ENCODE peak calls at places on chromosomes 7 and 10, in six cellular contexts. One of them, this sample, is unnamed.
A peak's percentile ranks its signal among the peaks of the same experiment; 100 is the strongest.

GRCh38 chr7:74365320-74366022 is 76.3 kb downstream of the CLIP2 start:
- DNase-seq in CD4-positive, CD25-positive, alpha-beta regulatory T cell: no peak
- DNase-seq in tibial artery: peak; percentile 68
- DNase-seq in right cardiac atrium: peak; percentile 91
- DNase-seq in heart left ventricle: peak; percentile 39
- DNase-seq in CD8-positive, alpha-beta memory T cell: no peak
- DNase-seq in this sample: peak; percentile 39

GRCh38 chr10:92238062-92238585 is 52.8 kb downstream of the CPEB3 start:
- DNase-seq in heart left ventricle: no peak
- DNase-seq in right cardiac atrium: no peak
- DNase-seq in tibial artery: no peak
- DNase-seq in CD4-positive, CD25-positive, alpha-beta regulatory T cell: no peak
- DNase-seq in CD8-positive, alpha-beta memory T cell: no peak
- DNase-seq in this sample: no peak

GRCh38 chr10:43313901-43314300 is 47.0 kb upstream of the RASGEF1A start:
- DNase-seq in CD8-positive, alpha-beta memory T cell: no peak
- DNase-seq in right cardiac atrium: no peak
- DNase-seq in CD4-positive, CD25-positive, alpha-beta regulatory T cell: no peak
- DNase-seq in heart left ventricle: no peak
- DNase-seq in tibial artery: no peak
- DNase-seq in this sample: no peak

GRCh38 chr10:6729071-6729773 is 149.1 kb upstream of the PRKCQ start:
- DNase-seq in tibial artery: no peak
- DNase-seq in right cardiac atrium: no peak
- DNase-seq in heart left ventricle: no peak
- DNase-seq in CD4-positive, CD25-positive, alpha-beta regulatory T cell: no peak
- DNase-seq in CD8-positive, alpha-beta memory T cell: no peak
- DNase-seq in this sample: no peak

GRCh38 chr7:77903597-77903996 is 105.0 kb downstream of the PHTF2 start:
- DNase-seq in heart left ventricle: no peak
- DNase-seq in right cardiac atrium: no peak
- DNase-seq in CD8-positive, alpha-beta memory T cell: no peak
- DNase-seq in tibial artery: no peak
- DNase-seq in CD4-positive, CD25-positive, alpha-beta regulatory T cell: peak; percentile 38
- DNase-seq in this sample: no peak

GRCh38 chr10:11595395-11595692 is 16.1 kb downstream of the USP6NL start:
- DNase-seq in right cardiac atrium: no peak
- DNase-seq in heart left ventricle: no peak
- DNase-seq in tibial artery: no peak
- DNase-seq in CD8-positive, alpha-beta memory T cell: no peak
- DNase-seq in CD4-positive, CD25-positive, alpha-beta regulatory T cell: no peak
- DNase-seq in this sample: no peak

GRCh38 chr7:3265388-3265787 is 35.7 kb upstream of the SDK1 start:
- DNase-seq in CD4-positive, CD25-positive, alpha-beta regulatory T cell: no peak
- DNase-seq in tibial artery: no peak
- DNase-seq in CD8-positive, alpha-beta memory T cell: no peak
- DNase-seq in heart left ventricle: no peak
- DNase-seq in right cardiac atrium: no peak
- DNase-seq in this sample: no peak

GRCh38 chr10:117444497-117445040 is 69.3 kb upstream of the PDZD8 start:
- DNase-seq in right cardiac atrium: no peak
- DNase-seq in heart left ventricle: no peak
- DNase-seq in tibial artery: no peak
- DNase-seq in CD4-positive, CD25-positive, alpha-beta regulatory T cell: no peak
- DNase-seq in CD8-positive, alpha-beta memory T cell: no peak
- DNase-seq in this sample: no peak

GRCh38 chr10:24866615-24867583 is 85.5 kb downstream of the PRTFDC1 start:
- DNase-seq in right cardiac atrium: peak; percentile 90
- DNase-seq in heart left ventricle: peak; percentile 65
- DNase-seq in CD4-positive, CD25-positive, alpha-beta regulatory T cell: no peak
- DNase-seq in CD8-positive, alpha-beta memory T cell: no peak
- DNase-seq in tibial artery: peak; percentile 65
- DNase-seq in this sample: peak; percentile 60

GRCh38 chr7:96397936-96398596 is 76.2 kb upstream of the SLC25A13 start:
- DNase-seq in tibial artery: no peak
- DNase-seq in right cardiac atrium: no peak
- DNase-seq in heart left ventricle: no peak
- DNase-seq in CD4-positive, CD25-positive, alpha-beta regulatory T cell: no peak
- DNase-seq in CD8-positive, alpha-beta memory T cell: no peak
- DNase-seq in this sample: no peak

GRCh38 chr10:76316234-76316633 is 884.8 kb downstream of the LRMDA start:
- DNase-seq in CD4-positive, CD25-positive, alpha-beta regulatory T cell: no peak
- DNase-seq in right cardiac atrium: no peak
- DNase-seq in CD8-positive, alpha-beta memory T cell: no peak
- DNase-seq in tibial artery: no peak
- DNase-seq in heart left ventricle: no peak
- DNase-seq in this sample: no peak

GRCh38 chr7:55507743-55508142 is 64.6 kb downstream of the VOPP1 start:
- DNase-seq in CD4-positive, CD25-positive, alpha-beta regulatory T cell: no peak
- DNase-seq in CD8-positive, alpha-beta memory T cell: no peak
- DNase-seq in tibial artery: no peak
- DNase-seq in right cardiac atrium: no peak
- DNase-seq in heart left ventricle: no peak
- DNase-seq in this sample: no peak

GRCh38 chr10:119595134-119595714 is 1.5 kb downstream of the TIAL1 start:
- DNase-seq in right cardiac atrium: no peak
- DNase-seq in CD4-positive, CD25-positive, alpha-beta regulatory T cell: no peak
- DNase-seq in heart left ventricle: no peak
- DNase-seq in tibial artery: no peak
- DNase-seq in CD8-positive, alpha-beta memory T cell: no peak
- DNase-seq in this sample: no peak

GRCh38 chr7:138661236-138661635 is 39.9 kb downstream of the SVOPL start:
- DNase-seq in CD4-positive, CD25-positive, alpha-beta regulatory T cell: no peak
- DNase-seq in right cardiac atrium: no peak
- DNase-seq in tibial artery: no peak
- DNase-seq in heart left ventricle: no peak
- DNase-seq in CD8-positive, alpha-beta memory T cell: no peak
- DNase-seq in this sample: no peak

GRCh38 chr10:30639946-30640786 is 10.6 kb upstream of the LYZL2 start:
- DNase-seq in CD8-positive, alpha-beta memory T cell: peak; percentile 6
- DNase-seq in tibial artery: no peak
- DNase-seq in right cardiac atrium: no peak
- DNase-seq in CD4-positive, CD25-positive, alpha-beta regulatory T cell: peak; percentile 74
- DNase-seq in heart left ventricle: no peak
- DNase-seq in this sample: no peak

GRCh38 chr7:66013938-66014337 is 31.9 kb upstream of the GUSB start:
- DNase-seq in tibial artery: peak; percentile 23
- DNase-seq in CD8-positive, alpha-beta memory T cell: no peak
- DNase-seq in heart left ventricle: no peak
- DNase-seq in right cardiac atrium: peak; percentile 75
- DNase-seq in CD4-positive, CD25-positive, alpha-beta regulatory T cell: no peak
- DNase-seq in this sample: peak; percentile 50

GRCh38 chr7:21939858-21940322 is 5.8 kb downstream of the CDCA7L start:
- DNase-seq in right cardiac atrium: no peak
- DNase-seq in tibial artery: no peak
- DNase-seq in CD4-positive, CD25-positive, alpha-beta regulatory T cell: no peak
- DNase-seq in heart left ventricle: no peak
- DNase-seq in CD8-positive, alpha-beta memory T cell: no peak
- DNase-seq in this sample: no peak

GRCh38 chr7:151125459-151125834 is 39.2 kb downstream of the AGAP3 start:
- DNase-seq in right cardiac atrium: peak; percentile 86
- DNase-seq in CD4-positive, CD25-positive, alpha-beta regulatory T cell: no peak
- DNase-seq in tibial artery: no peak
- DNase-seq in heart left ventricle: peak; percentile 56
- DNase-seq in CD8-positive, alpha-beta memory T cell: no peak
- DNase-seq in this sample: no peak

GRCh38 chr7:158829021-158829341 is 328 bp downstream of the ESYT2 start:
- DNase-seq in right cardiac atrium: peak; percentile 87
- DNase-seq in heart left ventricle: no peak
- DNase-seq in CD8-positive, alpha-beta memory T cell: no peak
- DNase-seq in CD4-positive, CD25-positive, alpha-beta regulatory T cell: peak; percentile 88
- DNase-seq in tibial artery: peak; percentile 48
- DNase-seq in this sample: peak; percentile 68

GRCh38 chr10:107163904-107164861 is at the start of gene SORCS1:
- DNase-seq in heart left ventricle: no peak
- DNase-seq in CD4-positive, CD25-positive, alpha-beta regulatory T cell: no peak
- DNase-seq in tibial artery: no peak
- DNase-seq in CD8-positive, alpha-beta memory T cell: no peak
- DNase-seq in right cardiac atrium: peak; percentile 84
- DNase-seq in this sample: peak; percentile 8

GRCh38 chr10:46317889-46318288 is 31.1 kb downstream of the ANTXRL start:
- DNase-seq in heart left ventricle: no peak
- DNase-seq in tibial artery: no peak
- DNase-seq in CD4-positive, CD25-positive, alpha-beta regulatory T cell: no peak
- DNase-seq in right cardiac atrium: no peak
- DNase-seq in CD8-positive, alpha-beta memory T cell: no peak
- DNase-seq in this sample: no peak

GRCh38 chr10:22609719-22610118 is 104.7 kb downstream of the PIP4K2A start:
- DNase-seq in heart left ventricle: no peak
- DNase-seq in CD4-positive, CD25-positive, alpha-beta regulatory T cell: no peak
- DNase-seq in right cardiac atrium: no peak
- DNase-seq in tibial artery: no peak
- DNase-seq in CD8-positive, alpha-beta memory T cell: no peak
- DNase-seq in this sample: no peak

GRCh38 chr7:38229386-38229785 is 44.0 kb downstream of the TARP start:
- DNase-seq in tibial artery: no peak
- DNase-seq in heart left ventricle: no peak
- DNase-seq in right cardiac atrium: no peak
- DNase-seq in CD8-positive, alpha-beta memory T cell: no peak
- DNase-seq in CD4-positive, CD25-positive, alpha-beta regulatory T cell: no peak
- DNase-seq in this sample: no peak

GRCh38 chr7:33101916-33102315 is 7.3 kb downstream of the RP9 start:
- DNase-seq in tibial artery: no peak
- DNase-seq in heart left ventricle: no peak
- DNase-seq in CD8-positive, alpha-beta memory T cell: no peak
- DNase-seq in right cardiac atrium: no peak
- DNase-seq in CD4-positive, CD25-positive, alpha-beta regulatory T cell: no peak
- DNase-seq in this sample: no peak

DNA sequence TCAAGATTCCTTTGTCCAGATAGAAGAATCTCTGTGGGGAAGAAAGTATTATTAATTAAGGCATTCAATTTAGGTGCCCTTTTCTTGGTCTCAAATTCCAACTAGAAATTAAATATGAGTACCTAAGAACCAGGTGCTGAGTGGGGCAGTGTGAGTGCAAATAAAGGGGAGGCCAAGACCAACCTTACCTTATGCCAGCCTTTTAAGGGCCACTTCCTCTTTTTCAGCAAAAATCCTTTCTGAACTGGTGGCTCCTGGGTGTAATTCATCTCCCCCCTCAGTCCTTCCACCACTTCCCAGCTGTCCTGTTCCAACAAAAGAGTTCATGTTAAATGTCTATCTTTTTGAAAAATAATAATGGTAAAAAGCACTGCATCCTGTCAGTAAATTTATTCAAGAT is 108.2 kb downstream of the OSBPL3 start:
- DNase-seq in CD8-positive, alpha-beta memory T cell: no peak
- DNase-seq in heart left ventricle: no peak
- DNase-seq in CD4-positive, CD25-positive, alpha-beta regulatory T cell: no peak
- DNase-seq in right cardiac atrium: no peak
- DNase-seq in tibial artery: no peak
- DNase-seq in this sample: no peak
- H3K4me3 ChIP-seq in CD8-positive, alpha-beta memory T cell: no peak overlapping the region
- H3K4me3 ChIP-seq in heart left ventricle: no peak overlapping the region
- H3K4me3 ChIP-seq in CD4-positive, CD25-positive, alpha-beta regulatory T cell: no peak overlapping the region
- H3K4me3 ChIP-seq in right cardiac atrium: no peak overlapping the region
- H3K4me3 ChIP-seq in tibial artery: no peak overlapping the region
- H3K4me3 ChIP-seq in this sample: no peak overlapping the region

GRCh38 chr7:149717481-149717880 is 55.9 kb downstream of the ZNF467 start:
- DNase-seq in CD4-positive, CD25-positive, alpha-beta regulatory T cell: no peak
- DNase-seq in CD8-positive, alpha-beta memory T cell: no peak
- DNase-seq in heart left ventricle: peak; percentile 65
- DNase-seq in right cardiac atrium: peak; percentile 79
- DNase-seq in tibial artery: no peak
- DNase-seq in this sample: no peak

GRCh38 chr7:149714910-149715471 is 58.4 kb downstream of the ZNF467 start:
- DNase-seq in right cardiac atrium: no peak
- DNase-seq in tibial artery: no peak
- DNase-seq in heart left ventricle: peak; percentile 52
- DNase-seq in CD8-positive, alpha-beta memory T cell: no peak
- DNase-seq in CD4-positive, CD25-positive, alpha-beta regulatory T cell: no peak
- DNase-seq in this sample: no peak

GRCh38 chr7:149715476-149715875 is 57.9 kb downstream of the ZNF467 start:
- DNase-seq in right cardiac atrium: no peak
- DNase-seq in CD8-positive, alpha-beta memory T cell: no peak
- DNase-seq in heart left ventricle: no peak
- DNase-seq in CD4-positive, CD25-positive, alpha-beta regulatory T cell: peak; percentile 4
- DNase-seq in tibial artery: no peak
- DNase-seq in this sample: no peak

GRCh38 chr7:149716932-149717307 is 56.5 kb downstream of the ZNF467 start:
- DNase-seq in CD4-positive, CD25-positive, alpha-beta regulatory T cell: no peak
- DNase-seq in CD8-positive, alpha-beta memory T cell: no peak
- DNase-seq in heart left ventricle: no peak
- DNase-seq in right cardiac atrium: no peak
- DNase-seq in tibial artery: no peak
- DNase-seq in this sample: no peak

GRCh38 chr7:149716007-149716931 is 57.1 kb downstream of the ZNF467 start:
- DNase-seq in tibial artery: no peak
- DNase-seq in right cardiac atrium: no peak
- DNase-seq in CD4-positive, CD25-positive, alpha-beta regulatory T cell: no peak
- DNase-seq in CD8-positive, alpha-beta memory T cell: no peak
- DNase-seq in heart left ventricle: no peak
- DNase-seq in this sample: no peak
- H3K4me3 ChIP-seq in tibial artery: no peak overlapping the region
- H3K4me3 ChIP-seq in right cardiac atrium: peak overlapping the region; percentile 88
- H3K4me3 ChIP-seq in CD4-positive, CD25-positive, alpha-beta regulatory T cell: peak overlapping the region; percentile 68
- H3K4me3 ChIP-seq in CD8-positive, alpha-beta memory T cell: peak overlapping the region; percentile 65
- H3K4me3 ChIP-seq in heart left ventricle: no peak overlapping the region
- H3K4me3 ChIP-seq in this sample: no peak overlapping the region

DNA sequence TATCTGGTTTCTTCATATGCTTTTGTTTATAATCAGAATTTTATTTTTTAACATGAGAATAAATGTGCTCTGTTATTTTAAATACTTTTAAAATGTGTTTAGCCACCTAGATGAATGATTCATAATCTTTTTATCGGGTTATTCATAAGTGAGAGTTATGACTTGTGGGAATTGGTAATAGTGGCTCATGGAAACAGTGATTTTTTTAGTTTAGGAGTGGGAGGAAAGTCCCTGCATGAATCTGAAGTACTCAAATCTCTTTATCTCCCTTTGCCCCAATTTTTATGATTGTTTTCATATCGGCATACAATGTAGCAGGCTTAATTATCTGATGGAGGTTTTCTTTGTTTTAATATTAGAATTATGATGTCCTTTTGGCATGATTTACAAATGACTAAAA is 42.9 kb downstream of the TAX1BP1 start:
- DNase-seq in tibial artery: no peak
- DNase-seq in heart left ventricle: no peak
- DNase-seq in right cardiac atrium: no peak
- DNase-seq in CD4-positive, CD25-positive, alpha-beta regulatory T cell: no peak
- DNase-seq in CD8-positive, alpha-beta memory T cell: no peak
- DNase-seq in this sample: no peak
- H3K4me3 ChIP-seq in tibial artery: no peak overlapping the region
- H3K4me3 ChIP-seq in heart left ventricle: no peak overlapping the region
- H3K4me3 ChIP-seq in right cardiac atrium: no peak overlapping the region
- H3K4me3 ChIP-seq in CD4-positive, CD25-positive, alpha-beta regulatory T cell: no peak overlapping the region
- H3K4me3 ChIP-seq in CD8-positive, alpha-beta memory T cell: no peak overlapping the region
- H3K4me3 ChIP-seq in this sample: no peak overlapping the region

DNA sequence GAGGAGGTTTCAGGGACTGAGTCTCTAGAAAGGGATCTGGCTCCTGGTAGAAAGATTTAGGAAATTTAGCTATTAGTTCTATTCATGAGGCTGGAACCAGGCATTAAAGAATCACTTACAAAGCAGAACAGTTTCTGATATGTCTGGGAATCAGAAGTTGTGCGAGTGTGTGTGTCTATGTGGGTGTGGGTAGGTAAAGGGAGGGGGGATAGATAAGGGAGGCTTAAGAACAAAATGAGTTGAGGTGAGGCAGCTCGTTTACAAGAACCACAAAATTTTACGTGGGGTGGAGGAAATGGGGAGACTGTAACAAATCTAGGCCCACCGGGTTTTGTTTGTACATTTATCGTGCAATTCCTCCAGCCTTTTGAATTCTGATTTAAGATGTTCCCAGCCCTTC is 90.7 kb downstream of the SAMD9 start:
- DNase-seq in right cardiac atrium: no peak
- DNase-seq in CD4-positive, CD25-positive, alpha-beta regulatory T cell: no peak
- DNase-seq in tibial artery: no peak
- DNase-seq in CD8-positive, alpha-beta memory T cell: no peak
- DNase-seq in heart left ventricle: no peak
- DNase-seq in this sample: no peak
- H3K4me3 ChIP-seq in right cardiac atrium: no peak overlapping the region
- H3K4me3 ChIP-seq in CD4-positive, CD25-positive, alpha-beta regulatory T cell: no peak overlapping the region
- H3K4me3 ChIP-seq in tibial artery: no peak overlapping the region
- H3K4me3 ChIP-seq in CD8-positive, alpha-beta memory T cell: no peak overlapping the region
- H3K4me3 ChIP-seq in heart left ventricle: no peak overlapping the region
- H3K4me3 ChIP-seq in this sample: no peak overlapping the region